ENCODE peak calls at places on chromosomes 2 and 18, in eight cellular contexts. A is fibroblast of lung, D is H9, J is kidney, O is HCT116, B is mesenchymal stem cell, L is colonic mucosa, F is HepG2. S is an unnamed sample.
A peak's percentile ranks its signal among the peaks of the same experiment; 100 is the strongest.

GRCh38 chr2:39373403-39373802 is 63.7 kb downstream of the MAP4K3 start:
- DNase-seq in B (no peak), J (no peak), F (no peak), L (no peak), A (no peak), D (no peak), O (no peak), S (no peak)

GRCh38 chr2:39772086-39772811 is 6.8 kb downstream of the THUMPD2 start:
- DNase-seq in F (no peak), A (peak; percentile 92), B (peak; percentile 63), L (no peak), O (no peak), J (no peak), D (no peak), S (peak; percentile 75)

GRCh38 chr18:25233582-25234362 is 118.2 kb downstream of the ZNF521 start:
- DNase-seq in A (peak; percentile 62), L (no peak), D (no peak), J (no peak), F (no peak), O (no peak), B (peak; percentile 84), S (peak; percentile 78)

GRCh38 chr2:39728941-39729351 is 50.1 kb downstream of the THUMPD2 start:
- DNase-seq in A (peak; percentile 73), J (no peak), D (peak; percentile 52), O (peak; percentile 2), F (peak; percentile 58), L (no peak), B (peak; percentile 45), S (peak; percentile 73)

GRCh38 chr18:23355206-23355605 is 97.9 kb upstream of the RIOK3 start:
- DNase-seq in F (no peak), O (no peak), A (no peak), B (no peak), J (no peak), D (no peak), L (no peak), S (no peak)

GRCh38 chr2:53202063-53202462 is 565.5 kb upstream of the CHAC2 start:
- DNase-seq in J (no peak), O (peak; percentile 54), B (peak; percentile 62), F (peak; percentile 25), A (peak; percentile 93), L (peak; percentile 24), D (no peak), S (peak; percentile 64)

GRCh38 chr2:240355001-240355891 is 80.2 kb upstream of the GPC1 start:
- DNase-seq in L (no peak), A (peak; percentile 60), B (peak; percentile 42), O (no peak), D (no peak), J (no peak), F (no peak), S (peak; percentile 41)

GRCh38 chr18:35514752-35515459 is 17.1 kb upstream of the INO80C start:
- DNase-seq in J (no peak), B (no peak), F (no peak), A (no peak), O (no peak), L (no peak), D (no peak), S (peak; percentile 34)

GRCh38 chr18:9701604-9702324 is 6.3 kb upstream of the RAB31 start:
- DNase-seq in L (no peak), A (no peak), O (no peak), B (no peak), D (no peak), F (no peak), J (no peak), S (no peak)

GRCh38 chr2:45554764-45555163 is 56.3 kb downstream of the SRBD1 start:
- DNase-seq in A (peak; percentile 49), F (no peak), D (no peak), O (no peak), J (no peak), B (peak; percentile 23), L (no peak), S (peak; percentile 30)

GRCh38 chr2:71464389-71464788 is 11.0 kb downstream of the DYSF start:
- DNase-seq in O (no peak), B (no peak), A (no peak), J (no peak), L (no peak), F (no peak), D (peak; percentile 4), S (no peak)

GRCh38 chr2:19228092-19228670 is 130.2 kb downstream of the OSR1 start:
- DNase-seq in L (no peak), B (no peak), F (peak; percentile 23), O (no peak), A (no peak), J (no peak), D (no peak), S (no peak)

GRCh38 chr18:58020567-58021107 is 23.4 kb upstream of the NEDD4L start:
- DNase-seq in B (no peak), O (no peak), J (no peak), L (no peak), A (no peak), D (no peak), F (no peak), S (no peak)

GRCh38 chr2:9693138-9693520 is 62.3 kb upstream of the YWHAQ start:
- DNase-seq in D (no peak), B (peak; percentile 60), J (no peak), O (no peak), A (peak; percentile 86), L (no peak), F (no peak), S (peak; percentile 98)

GRCh38 chr18:65751145-65752085 is 603 bp downstream of the CDH7 start:
- DNase-seq in B (peak; percentile 37), J (peak; percentile 52), D (peak; percentile 72), L (no peak), A (peak; percentile 3), O (no peak), F (no peak), S (no peak)

GRCh38 chr2:177422271-177422670 is 29.7 kb downstream of the AGPS start:
- DNase-seq in D (no peak), J (no peak), A (peak; percentile 69), B (no peak), F (peak; percentile 53), L (no peak), O (no peak), S (peak; percentile 30)

GRCh38 chr2:177551989-177552413 is 159.4 kb downstream of the AGPS start:
- DNase-seq in J (peak; percentile 81), O (no peak), A (peak; percentile 32), L (peak; percentile 54), D (peak; percentile 60), B (no peak), F (no peak), S (peak; percentile 41)

GRCh38 chr2:179932786-179933185 is 71.4 kb upstream of the ZNF385B start:
- DNase-seq in D (no peak), J (no peak), F (no peak), A (peak; percentile 27), O (no peak), L (no peak), B (no peak), S (peak; percentile 22)

GRCh38 chr2:229971298-229971790 is 49.0 kb downstream of the FBXO36 start:
- DNase-seq in A (no peak), D (no peak), B (no peak), J (no peak), O (no peak), L (no peak), F (no peak), S (no peak)

GRCh38 chr2:85423525-85423924 is 5.0 kb downstream of the SH2D6 start:
- DNase-seq in D (no peak), F (no peak), J (no peak), A (no peak), O (no peak), L (no peak), B (no peak), S (no peak)

GRCh38 chr2:206230060-206230890 is 44.2 kb upstream of the ZDBF2 start:
- DNase-seq in D (peak; percentile 47), J (no peak), L (no peak), A (peak; percentile 11), O (peak; percentile 12), F (no peak), B (no peak), S (peak; percentile 32)

DNA sequence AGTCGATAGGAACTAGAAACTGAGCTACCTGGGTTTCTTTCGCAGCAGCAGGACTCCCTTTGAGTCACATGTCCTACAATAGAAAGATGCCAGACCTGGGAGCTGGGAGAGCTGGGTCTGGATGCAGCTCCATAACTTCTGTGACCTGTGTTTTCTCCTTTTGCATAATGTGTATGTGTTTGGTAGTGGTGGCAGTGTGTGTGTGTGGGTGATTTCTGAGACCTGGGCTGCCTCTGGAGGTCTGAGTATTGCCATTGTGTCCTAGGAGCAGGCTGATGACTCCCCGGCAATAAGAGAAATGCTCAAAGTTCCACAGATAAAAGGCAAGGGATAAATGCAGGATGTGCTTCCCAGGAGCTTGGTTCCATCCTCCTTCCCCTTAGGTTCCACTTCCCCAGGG is 6.4 kb downstream of the WNT10A start:
- DNase-seq in B (no peak), A (no peak), D (no peak), F (no peak), L (no peak), J (no peak), O (no peak), S (no peak)
- H3K9ac ChIP-seq in B (no peak overlapping the region), A (no peak overlapping the region), D (no peak overlapping the region), F (no peak overlapping the region), L (no peak overlapping the region), J (no peak overlapping the region), O (no peak overlapping the region), S (no peak overlapping the region)

GRCh38 chr2:64639691-64640090 is 14.0 kb downstream of the SERTAD2 start:
- DNase-seq in O (no peak), F (no peak), L (no peak), A (no peak), D (no peak), B (no peak), J (no peak), S (no peak)
- H3K9ac ChIP-seq in O (no peak overlapping the region), F (no peak overlapping the region), L (no peak overlapping the region), A (no peak overlapping the region), D (no peak overlapping the region), B (peak overlapping the region; percentile 53), J (no peak overlapping the region), S (peak overlapping the region; percentile 54)

GRCh38 chr2:124178719-124179118 is 153.6 kb downstream of the CNTNAP5 start:
- DNase-seq in A (no peak), B (no peak), J (no peak), L (no peak), O (no peak), D (no peak), F (no peak), S (no peak)
- H3K9ac ChIP-seq in A (no peak overlapping the region), B (no peak overlapping the region), J (no peak overlapping the region), L (no peak overlapping the region), O (no peak overlapping the region), D (no peak overlapping the region), F (no peak overlapping the region), S (no peak overlapping the region)

DNA sequence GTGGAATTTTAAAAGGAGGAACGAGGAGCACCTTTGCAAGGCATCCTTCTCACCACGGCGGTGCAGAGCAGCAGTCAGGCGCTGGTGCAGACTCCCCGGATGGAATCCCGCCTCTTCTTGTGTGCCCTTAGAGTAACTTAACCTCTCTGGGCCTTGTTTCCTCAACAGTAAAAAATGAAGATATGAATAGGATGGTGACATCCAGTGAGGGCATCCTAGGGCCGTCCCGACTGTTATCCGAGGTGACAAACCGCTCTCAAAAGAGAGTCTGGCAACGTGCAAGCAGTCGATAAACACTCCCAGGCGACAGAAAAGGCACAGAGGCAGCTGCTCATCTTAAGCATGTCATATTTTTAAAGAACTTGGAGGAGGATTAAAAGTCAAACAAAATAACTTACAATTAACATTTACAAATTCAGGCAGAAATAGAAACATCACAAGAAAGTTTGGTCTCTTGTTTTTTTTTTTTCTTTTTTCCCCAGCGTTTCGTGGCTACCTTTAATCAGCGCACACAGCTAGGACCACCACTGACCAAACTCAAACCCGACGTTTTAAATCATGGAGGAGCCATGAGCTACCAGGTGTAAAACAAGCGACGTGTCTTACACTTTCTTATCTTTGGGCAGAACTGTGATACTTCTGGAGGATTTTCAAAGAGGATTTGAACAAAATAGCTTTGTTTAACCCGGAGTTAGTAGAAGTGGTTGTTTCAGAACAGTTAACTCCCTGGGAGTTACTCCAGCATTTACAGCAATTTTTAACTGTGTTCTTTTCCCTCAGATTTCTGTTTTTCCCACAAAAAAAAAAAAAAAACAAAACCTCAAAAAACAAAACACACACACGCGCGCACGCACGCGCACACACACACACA is 2.1 kb downstream of the MBP start:
- DNase-seq in O (no peak), L (no peak), J (no peak), A (no peak), D (no peak), B (no peak), F (no peak), S (no peak)
- H3K9ac ChIP-seq in O (peak overlapping the region; percentile 92), L (peak overlapping the region; percentile 94), J (peak overlapping the region; percentile 91), A (peak overlapping the region; percentile 13), D (no peak overlapping the region), B (peak overlapping the region; percentile 85), F (peak overlapping the region; percentile 75), S (no peak overlapping the region)